ENCODE peak calls at places on chromosomes 3 and 15, in six cellular contexts. P, I, L, O, D and G are unnamed samples.

GRCh38 chr3:108389361-108389760 is 93.0 kb downstream of the HHLA2 start:
- DNase-seq in O (no peak), L (no peak), D (no peak), P (no peak), I (no peak), G (no peak)

GRCh38 chr3:164927728-164928127 is 150.6 kb downstream of the SI start:
- DNase-seq in O (no peak), L (no peak), D (no peak), P (no peak), I (no peak), G (no peak)

GRCh38 chr3:138124689-138125420 is 7.3 kb downstream of the A4GNT start:
- DNase-seq in L (no peak), P (peak), O (no peak), I (no peak), D (no peak), G (no peak)

GRCh38 chr3:71710906-71711494 is 14.2 kb downstream of the EIF4E3 start:
- DNase-seq in D (no peak), O (no peak), I (peak), P (peak), L (no peak), G (no peak)

GRCh38 chr15:51668446-51668845 is 12.9 kb upstream of the SCG3 start:
- DNase-seq in P (no peak), O (no peak), L (no peak), I (no peak), D (no peak), G (no peak)

GRCh38 chr3:61841111-61841845 is 279.9 kb downstream of the PTPRG start:
- DNase-seq in O (no peak), I (peak), P (peak), D (no peak), L (no peak), G (no peak)

GRCh38 chr3:52530918-52531635 is 2.6 kb downstream of the NT5DC2 start:
- DNase-seq in O (no peak), L (no peak), I (no peak), D (peak), P (no peak), G (no peak)

GRCh38 chr3:94171954-94172353 is 109.1 kb downstream of the NSUN3 start:
- DNase-seq in O (no peak), P (no peak), I (no peak), D (no peak), L (no peak), G (no peak)

GRCh38 chr3:140752499-140752898 is 74.6 kb downstream of the TRIM42 start:
- DNase-seq in L (no peak), I (no peak), O (no peak), P (no peak), D (no peak), G (no peak)

GRCh38 chr3:150763122-150763840 is at the start of gene SIAH2:
- DNase-seq in L (peak), P (peak), O (peak), D (peak), I (peak), G (peak)

GRCh38 chr15:33292718-33293307 is 18.0 kb upstream of the RYR3 start:
- DNase-seq in D (peak), P (peak), O (peak), I (peak), L (no peak), G (no peak)

GRCh38 chr3:197374951-197375560 is 76.6 kb upstream of the DLG1 start:
- DNase-seq in P (no peak), L (no peak), I (no peak), O (no peak), D (no peak), G (no peak)

GRCh38 chr15:31435891-31436628 is 109.4 kb downstream of the KLF13 start:
- DNase-seq in L (no peak), D (no peak), O (no peak), I (no peak), P (no peak), G (no peak)

GRCh38 chr3:43043071-43043766 is 62.7 kb downstream of the POMGNT2 start:
- DNase-seq in D (no peak), I (no peak), P (no peak), O (no peak), L (no peak), G (no peak)

GRCh38 chr3:39132096-39133092 is 21.0 kb downstream of the CSRNP1 start:
- DNase-seq in I (no peak), L (no peak), P (no peak), O (no peak), D (no peak), G (no peak)

GRCh38 chr3:122004123-122004522 is 17.9 kb downstream of the ILDR1 start:
- DNase-seq in O (no peak), L (no peak), I (no peak), P (no peak), D (no peak), G (no peak)

GRCh38 chr3:111910806-111911205 is 51.7 kb downstream of the PHLDB2 start:
- DNase-seq in L (no peak), O (no peak), I (peak), P (peak), D (no peak), G (no peak)

GRCh38 chr3:100260081-100260684 is 609 bp upstream of the TBC1D23 start:
- DNase-seq in P (peak), D (peak), I (no peak), O (no peak), L (no peak), G (no peak)

GRCh38 chr3:113166719-113167492 is 44.5 kb upstream of the BOC start:
- DNase-seq in D (peak), I (no peak), P (peak), L (no peak), O (peak), G (no peak)

GRCh38 chr3:41920406-41920970 is 41.4 kb downstream of the ULK4 start:
- DNase-seq in I (no peak), D (no peak), P (no peak), O (no peak), L (no peak), G (no peak)

GRCh38 chr15:40289140-40289775 is 6.4 kb upstream of the ANKRD63 start:
- DNase-seq in D (no peak), L (no peak), I (no peak), P (no peak), O (no peak), G (no peak)

GRCh38 chr15:98983333-98983732 is 24.3 kb downstream of the PGPEP1L start:
- DNase-seq in P (peak), D (peak), O (peak), I (peak), L (peak), G (no peak)

GRCh38 chr3:135239485-135239884 is 444.4 kb downstream of the EPHB1 start:
- DNase-seq in P (no peak), D (no peak), L (no peak), I (no peak), O (no peak), G (no peak)

GRCh38 chr3:39907981-39908380 is 98.6 kb downstream of the MYRIP start:
- DNase-seq in P (no peak), D (peak), O (no peak), L (no peak), I (no peak), G (no peak)

GRCh38 chr3:159458010-159458409 is 530.6 kb upstream of the IL12A start:
- DNase-seq in P (peak), O (no peak), D (no peak), L (no peak), I (peak), G (no peak)

GRCh38 chr15:60844431-60845174 is 365.7 kb upstream of the ICE2 start:
- DNase-seq in O (no peak), D (no peak), P (no peak), I (no peak), L (no peak), G (peak)

GRCh38 chr3:30286007-30286669 is 320.3 kb upstream of the TGFBR2 start:
- DNase-seq in D (peak), L (peak), O (peak), P (peak), I (peak), G (no peak)

GRCh38 chr3:194806991-194807685 is 121.5 kb downstream of the FAM43A start:
- DNase-seq in L (no peak), I (peak), D (no peak), P (no peak), O (no peak), G (no peak)

GRCh38 chr15:78092111-78093041 is at the start of gene SH2D7:
- DNase-seq in P (peak), O (no peak), L (no peak), D (peak), I (no peak), G (no peak)

GRCh38 chr3:188929138-188929537 is 242.6 kb upstream of the TPRG1 start:
- DNase-seq in L (no peak), D (no peak), P (no peak), I (no peak), O (no peak), G (no peak)

GRCh38 chr3:181176610-181177009 is 187.1 kb upstream of the DNAJC19 start:
- DNase-seq in L (peak), O (peak), P (peak), I (peak), D (no peak), G (no peak)

GRCh38 chr3:39639344-39640236 is 169.8 kb upstream of the MYRIP start:
- DNase-seq in O (no peak), L (peak), D (no peak), I (peak), P (peak), G (no peak)

GRCh38 chr15:55457401-55458022 is 49.2 kb downstream of the PIERCE2 start:
- DNase-seq in I (no peak), P (no peak), O (no peak), L (no peak), D (no peak), G (no peak)

GRCh38 chr15:65400760-65401606 is 21.8 kb downstream of the IGDCC4 start:
- DNase-seq in D (peak), P (peak), L (no peak), O (no peak), I (peak), G (no peak)

GRCh38 chr3:179260949-179261765 is 10.2 kb upstream of the KCNMB3 start:
- DNase-seq in P (peak), D (peak), I (peak), L (peak), O (peak), G (peak)

GRCh38 chr15:68555348-68556037 is 23.3 kb upstream of the CORO2B start:
- DNase-seq in O (no peak), I (no peak), P (no peak), D (no peak), L (no peak), G (no peak)

GRCh38 chr3:28745436-28745835 is 396.8 kb upstream of the AZI2 start:
- DNase-seq in I (no peak), P (peak), D (no peak), L (no peak), O (no peak), G (no peak)

DNA sequence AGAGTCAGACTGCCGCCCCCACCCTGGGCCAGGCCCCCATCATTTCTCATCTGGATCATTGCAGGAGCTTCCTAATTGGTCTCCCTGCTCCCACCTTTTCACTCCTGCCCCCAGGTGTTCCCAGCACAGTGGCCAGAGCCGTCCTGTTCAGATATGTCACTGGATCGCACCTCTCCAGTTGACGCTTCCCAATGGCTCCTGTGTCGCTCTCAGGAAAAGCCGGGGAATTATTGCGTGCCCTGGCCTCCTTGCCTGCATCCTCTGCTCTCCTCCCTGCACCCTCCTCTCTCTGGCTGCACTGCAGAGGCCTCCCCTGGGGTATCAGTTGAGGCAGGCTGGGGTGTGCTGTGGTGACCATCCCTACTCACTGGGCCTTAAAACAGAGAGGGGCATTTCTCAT is 25.5 kb upstream of the CYP11A1 start:
- DNase-seq in O (no peak), P (no peak), L (no peak), D (no peak), I (no peak), G (no peak)
- H3K27ac ChIP-seq in O (no peak), P (no peak), L (no peak), D (no peak), I (no peak), G (no peak)

GRCh38 chr3:24254649-24255048 is 240.0 kb downstream of the THRB start:
- DNase-seq in D (no peak), P (peak), I (peak), L (no peak), O (no peak), G (no peak)
- H3K27ac ChIP-seq in D (no peak), P (no peak), I (no peak), L (peak), O (no peak), G (no peak)

GRCh38 chr15:88664151-88664778 is 25.4 kb downstream of the ISG20 start:
- DNase-seq in P (no peak), L (no peak), D (no peak), O (no peak), I (no peak), G (peak)
- H3K27ac ChIP-seq in P (no peak), L (no peak), D (no peak), O (no peak), I (no peak), G (no peak)

GRCh38 chr3:12445523-12446240 is 38.6 kb upstream of the TSEN2 start:
- DNase-seq in L (no peak), D (no peak), P (no peak), I (no peak), O (no peak), G (no peak)
- H3K27ac ChIP-seq in L (no peak), D (no peak), P (peak), I (no peak), O (peak), G (no peak)

GRCh38 chr15:101127503-101128076 is 124.3 kb downstream of the CHSY1 start:
- DNase-seq in O (peak), P (peak), D (peak), L (peak), I (peak), G (no peak)

GRCh38 chr15:101129851-101130250 is 122.0 kb downstream of the CHSY1 start:
- DNase-seq in I (no peak), O (no peak), L (no peak), P (no peak), D (no peak), G (no peak)

GRCh38 chr15:101128191-101128590 is 123.7 kb downstream of the CHSY1 start:
- DNase-seq in L (no peak), I (peak), D (peak), O (no peak), P (peak), G (no peak)

GRCh38 chr15:101126618-101127502 is 125.0 kb downstream of the CHSY1 start:
- DNase-seq in I (peak), P (peak), O (no peak), D (peak), L (no peak), G (no peak)

DNA sequence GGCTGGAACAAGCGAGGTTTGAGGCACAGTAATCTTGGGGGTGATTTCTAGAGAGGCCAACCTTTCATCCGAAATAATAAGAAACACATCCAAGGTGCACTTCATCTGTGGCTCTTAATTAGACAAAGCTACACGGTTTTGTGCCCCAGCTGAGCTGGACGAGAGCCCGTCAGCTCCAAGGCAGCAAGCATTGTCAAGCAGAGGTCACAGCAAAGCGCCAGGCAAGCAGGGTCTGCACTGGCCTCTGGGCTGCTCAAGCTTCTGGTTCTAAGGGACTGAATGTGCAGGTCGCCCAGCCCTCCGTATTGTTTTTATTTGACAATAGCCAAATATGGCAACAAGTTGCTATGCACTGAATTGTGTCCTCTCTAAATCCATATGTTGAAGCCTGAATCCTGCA is 123.2 kb downstream of the CHSY1 start:
- DNase-seq in P (no peak), L (no peak), O (no peak), D (no peak), I (no peak), G (no peak)
- H3K27ac ChIP-seq in P (peak), L (peak), O (no peak), D (peak), I (peak), G (no peak)

GRCh38 chr15:95845862-95846515 is 484.5 kb upstream of the NR2F2 start:
- DNase-seq in O (peak), I (peak), D (peak), L (no peak), P (no peak), G (no peak)
- H3K27ac ChIP-seq in O (peak), I (no peak), D (no peak), L (no peak), P (no peak), G (no peak)

GRCh38 chr15:66760358-66760967 is 58.4 kb downstream of the SMAD6 start:
- DNase-seq in O (no peak), L (no peak), D (peak), P (no peak), I (no peak), G (no peak)
- H3K27ac ChIP-seq in O (peak), L (peak), D (peak), P (no peak), I (no peak), G (no peak)

GRCh38 chr3:57943525-57944312 is 64.5 kb upstream of the FLNB start:
- DNase-seq in O (no peak), L (no peak), P (no peak), I (no peak), D (no peak), G (no peak)
- H3K27ac ChIP-seq in O (no peak), L (peak), P (no peak), I (no peak), D (peak), G (no peak)

DNA sequence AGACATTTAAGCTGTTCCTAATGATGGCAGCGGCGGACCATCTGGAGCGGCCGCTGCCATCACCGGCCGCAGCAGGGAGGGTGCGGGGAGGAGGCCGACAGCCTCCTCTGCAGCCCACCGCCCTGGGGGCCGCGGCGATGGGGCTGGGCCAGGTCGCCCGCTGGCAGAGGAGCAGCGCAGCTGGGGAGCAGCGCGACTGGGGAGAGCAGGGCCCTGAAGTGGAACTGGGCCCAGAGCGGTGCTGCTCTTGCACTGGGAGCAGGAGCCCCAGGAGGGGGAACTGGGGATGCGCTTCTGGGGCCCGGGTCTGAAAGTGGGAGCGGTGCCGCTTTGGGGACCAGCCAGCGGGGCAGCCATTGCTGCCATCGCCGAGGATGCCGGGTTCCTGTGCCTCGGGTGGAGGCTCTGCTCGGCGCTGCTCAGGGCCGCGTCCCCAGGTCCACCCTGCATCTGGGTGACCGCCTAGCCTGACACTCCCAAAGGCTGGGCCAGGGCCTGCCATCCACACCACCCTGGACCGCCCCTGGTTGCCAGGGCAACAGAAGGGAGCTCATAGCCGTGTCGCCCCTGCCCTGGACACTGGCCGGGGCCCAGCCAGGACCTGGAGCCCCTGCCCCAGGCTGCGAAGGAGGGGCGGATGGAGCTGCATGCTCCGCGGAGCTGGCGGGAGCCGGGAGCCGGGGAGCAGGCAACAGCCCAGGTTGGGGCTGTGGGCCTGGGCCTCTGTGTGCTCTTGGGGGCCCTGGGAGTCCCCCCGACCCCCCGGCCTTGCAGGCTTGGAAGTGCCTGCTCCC is 15.5 kb upstream of the PLA2G4E start:
- DNase-seq in L (no peak), I (no peak), P (no peak), O (no peak), D (no peak), G (no peak)
- H3K27ac ChIP-seq in L (no peak), I (no peak), P (no peak), O (no peak), D (no peak), G (no peak)

GRCh38 chr3:127078626-127079025 is 95.7 kb downstream of the PLXNA1 start:
- DNase-seq in P (no peak), D (no peak), I (no peak), L (no peak), O (no peak), G (no peak)
- H3K27ac ChIP-seq in P (no peak), D (no peak), I (no peak), L (no peak), O (no peak), G (no peak)